ENCODE peak calls at places on chromosomes 6 and 20, in eight cellular contexts. Z is lower lobe of right lung, W is astrocyte of the spinal cord, P is epithelial cell of esophagus, U is AG09309, Q is hepatocyte, A is GM12864, M is heart left ventricle. N is an unnamed sample.

GRCh38 chr20:54090230-54091119 is 20.1 kb upstream of the BCAS1 start:
- DNase-seq in Z (no peak), W (no peak), P (no peak), U (no peak), Q (no peak), A (no peak), M (no peak), N (no peak)

GRCh38 chr20:54382419-54382818 is 93.0 kb upstream of the DOK5 start:
- DNase-seq in Z (no peak), W (no peak), P (no peak), U (no peak), Q (no peak), A (no peak), M (no peak), N (no peak)

GRCh38 chr20:24951536-24952047 is 2.5 kb downstream of the CST7 start:
- DNase-seq in Z (no peak), W (no peak), P (no peak), U (no peak), Q (no peak), A (no peak), M (no peak), N (no peak)

GRCh38 chr6:161029195-161029809 is 37.7 kb downstream of the MAP3K4 start:
- DNase-seq in Z (no peak), W (peak), P (peak), U (peak), Q (no peak), A (peak), M (no peak), N (no peak)

GRCh38 chr6:133764813-133765208 is 124.1 kb upstream of the TCF21 start:
- DNase-seq in Z (no peak), W (no peak), P (no peak), U (no peak), Q (no peak), A (no peak), M (no peak), N (no peak)

GRCh38 chr20:38973546-38974120 is 11.5 kb downstream of the DHX35 start:
- DNase-seq in Z (no peak), W (peak), P (peak), U (no peak), Q (no peak), A (no peak), M (peak), N (no peak)

GRCh38 chr6:159959976-159960384 is 8.9 kb upstream of the IGF2R start:
- DNase-seq in Z (no peak), W (no peak), P (no peak), U (no peak), Q (no peak), A (no peak), M (no peak), N (no peak)

GRCh38 chr6:27280540-27281000 is 31.5 kb downstream of the POM121L2 start:
- DNase-seq in Z (no peak), W (no peak), P (no peak), U (no peak), Q (peak), A (no peak), M (no peak), N (peak)

GRCh38 chr6:39377530-39377929 is 55.0 kb upstream of the KCNK16 start:
- DNase-seq in Z (no peak), W (peak), P (peak), U (peak), Q (peak), A (no peak), M (peak), N (peak)

GRCh38 chr6:33248932-33249731 is 22.5 kb downstream of the VPS52 start:
- DNase-seq in Z (peak), W (peak), P (peak), U (peak), Q (peak), A (peak), M (peak), N (peak)
- TF ChIP-seq CTCF in Z (peak), W (peak), P (peak), U (no peak), Q (no peak), A (peak), M (peak), N (no peak)

GRCh38 chr6:137493218-137494038 is 766 bp downstream of the OLIG3 start:
- DNase-seq in Z (peak), W (no peak), P (no peak), U (no peak), Q (no peak), A (no peak), M (no peak), N (no peak)

GRCh38 chr6:137492771-137493217 is 1.4 kb downstream of the OLIG3 start:
- DNase-seq in Z (no peak), W (no peak), P (no peak), U (no peak), Q (no peak), A (no peak), M (no peak), N (no peak)

GRCh38 chr6:137495652-137496391 is 1.6 kb upstream of the OLIG3 start:
- DNase-seq in Z (no peak), W (no peak), P (no peak), U (no peak), Q (no peak), A (no peak), M (no peak), N (peak)

GRCh38 chr6:137494967-137495595 is 887 bp upstream of the OLIG3 start:
- DNase-seq in Z (no peak), W (peak), P (no peak), U (no peak), Q (no peak), A (no peak), M (no peak), N (peak)

DNA sequence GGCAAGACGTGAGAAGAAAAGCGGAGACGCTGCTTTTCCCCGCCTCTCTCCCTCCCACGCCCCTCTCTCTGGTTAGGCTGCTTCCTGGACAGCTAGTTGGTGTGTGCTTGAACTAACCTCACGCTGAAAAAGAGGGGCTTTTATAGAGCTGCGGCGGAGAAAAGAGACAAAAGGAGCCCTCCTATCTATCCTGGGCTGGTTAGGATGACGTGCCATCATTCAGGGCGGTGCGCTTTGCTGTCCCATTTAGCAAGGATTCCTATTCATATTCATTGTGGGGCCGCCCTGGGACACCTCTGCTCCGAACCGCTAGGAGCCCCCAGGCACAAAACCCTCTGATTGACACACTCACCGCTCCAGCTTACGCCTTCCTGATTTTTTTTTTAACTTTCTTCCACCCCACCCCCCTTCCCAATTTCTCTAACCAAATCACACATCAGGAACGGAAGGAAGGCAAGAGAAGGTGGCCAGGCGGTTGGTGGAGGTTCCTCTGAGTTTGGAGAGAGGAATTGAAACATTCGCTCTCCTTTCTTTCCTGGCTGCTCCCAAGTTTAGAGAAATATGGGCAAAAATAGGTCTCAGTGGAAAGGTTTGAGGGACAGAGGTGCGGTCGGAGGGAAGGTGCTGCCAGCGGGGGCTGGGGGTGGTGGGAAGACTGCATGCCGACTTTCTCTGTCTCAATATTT is at the start of gene OLIG3:
- DNase-seq in Z (no peak), W (no peak), P (no peak), U (no peak), Q (no peak), A (no peak), M (no peak), N (no peak)
- TF ChIP-seq CTCF in Z (no peak), W (no peak), P (no peak), U (no peak), Q (no peak), A (no peak), M (no peak), N (no peak)

DNA sequence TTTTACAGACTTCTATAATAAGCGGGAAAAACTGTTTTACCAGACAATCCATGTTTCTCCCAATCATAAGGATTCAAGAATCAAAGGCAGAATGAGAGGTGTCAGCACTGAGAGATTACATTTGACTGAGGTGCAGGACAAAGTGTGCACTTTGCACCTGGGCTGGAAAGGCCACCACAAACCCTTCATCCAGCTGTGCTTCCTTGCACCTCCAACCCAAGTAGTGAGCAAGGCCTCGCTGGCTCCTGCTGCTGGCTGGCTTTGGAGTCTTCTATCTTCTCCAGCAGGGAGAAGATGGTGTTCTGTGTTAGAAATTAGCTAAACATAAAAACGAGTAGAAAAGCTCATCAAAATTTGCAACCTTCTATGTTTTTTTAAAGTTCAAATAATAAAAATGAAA is 77.7 kb downstream of the CHD6 start:
- DNase-seq in Z (no peak), W (no peak), P (no peak), U (no peak), Q (peak), A (no peak), M (no peak), N (no peak)
- TF ChIP-seq CTCF in Z (no peak), W (no peak), P (no peak), U (no peak), Q (no peak), A (no peak), M (no peak), N (no peak)

DNA sequence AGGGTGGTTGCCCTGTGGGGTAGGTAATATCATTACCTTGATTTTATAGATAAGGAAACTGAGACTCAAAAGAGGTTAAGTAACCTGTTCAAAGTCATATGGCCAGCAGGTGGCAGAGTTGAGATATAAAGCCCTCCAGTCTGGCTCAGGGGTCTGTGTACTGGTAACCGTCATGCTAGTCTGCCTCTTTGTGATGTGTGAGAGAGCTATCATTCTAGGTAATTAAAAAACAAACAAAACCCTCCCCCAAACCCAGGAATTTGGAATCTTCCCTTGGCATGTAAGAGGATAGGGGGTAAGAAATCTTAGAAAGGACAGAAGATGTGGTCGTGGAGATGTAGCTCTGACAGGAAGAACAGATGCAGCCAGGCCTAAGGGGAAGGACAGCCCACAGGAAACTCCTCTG is 206.0 kb downstream of the CDC5L start:
- DNase-seq in Z (no peak), W (peak), P (peak), U (no peak), Q (peak), A (peak), M (peak), N (peak)
- TF ChIP-seq CTCF in Z (peak), W (peak), P (peak), U (peak), Q (peak), A (peak), M (peak), N (peak)

GRCh38 chr20:19756756-19757486 is 1.1 kb upstream of the RIN2 start:
- DNase-seq in Z (no peak), W (peak), P (no peak), U (no peak), Q (no peak), A (no peak), M (no peak), N (no peak)
- TF ChIP-seq CTCF in Z (no peak), W (no peak), P (no peak), U (no peak), Q (peak), A (no peak), M (no peak), N (no peak)

N was measured in endothelial cell.